ENCODE peak calls at places on chromosomes 6 and 20, in nine cellular contexts. K is heart right ventricle; W is CD8-positive, alpha-beta T cell; U is stomach; A is endothelial cell; Z is AG04450; N is RWPE1; F is AG09309; H is GM20000. V is an unnamed sample.

GRCh38 chr6:149896491-149896890 is 1.4 kb downstream of the RAET1E start:
- DNase-seq in N (no peak), A (no peak), K (no peak), F (no peak), U (no peak), W (no peak), H (no peak), Z (no peak), V (no peak)

GRCh38 chr6:4383910-4384637 is 248.7 kb upstream of the ECI2 start:
- DNase-seq in F (no peak), N (no peak), A (no peak), U (no peak), H (no peak), Z (no peak), K (no peak), W (no peak), V (no peak)

GRCh38 chr6:150599199-150600002 is at the start of gene PLEKHG1:
- DNase-seq in H (peak), N (peak), W (peak), Z (no peak), K (peak), F (no peak), U (peak), A (peak), V (peak)

GRCh38 chr20:11453430-11453829 is 464.3 kb upstream of the BTBD3 start:
- DNase-seq in A (no peak), W (no peak), F (no peak), Z (no peak), K (no peak), N (peak), U (no peak), H (no peak), V (no peak)

GRCh38 chr6:79630883-79631799 is at the start of gene SH3BGRL2:
- DNase-seq in W (no peak), F (no peak), U (peak), A (peak), K (peak), H (peak), Z (peak), N (peak), V (peak)

GRCh38 chr6:26170951-26171841 is 84.0 kb downstream of the HFE start:
- DNase-seq in W (no peak), U (no peak), K (no peak), H (no peak), A (no peak), Z (no peak), F (no peak), N (no peak), V (no peak)

GRCh38 chr6:125888989-125889656 is 67.4 kb upstream of the HINT3 start:
- DNase-seq in U (no peak), W (no peak), K (no peak), N (no peak), F (no peak), A (peak), Z (no peak), H (peak), V (no peak)

GRCh38 chr6:19356692-19357091 is 480.5 kb upstream of the ID4 start:
- DNase-seq in N (no peak), U (no peak), W (no peak), A (no peak), K (no peak), Z (no peak), F (peak), H (no peak), V (no peak)

GRCh38 chr6:95091823-95092436 is 485.4 kb upstream of the MANEA start:
- DNase-seq in N (peak), A (no peak), H (peak), K (no peak), F (peak), W (no peak), U (no peak), Z (peak), V (no peak)

GRCh38 chr6:170102582-170103481 is 188.0 kb downstream of the DLL1 start:
- DNase-seq in U (peak), W (no peak), F (no peak), K (no peak), Z (no peak), A (peak), N (no peak), H (no peak), V (peak)

GRCh38 chr6:126826315-126826714 is 292.2 kb upstream of the RSPO3 start:
- DNase-seq in Z (no peak), F (no peak), W (no peak), A (no peak), K (no peak), H (no peak), N (no peak), U (no peak), V (no peak)

GRCh38 chr20:38290829-38291581 is 13.0 kb upstream of the BPI start:
- DNase-seq in H (no peak), A (peak), W (no peak), N (peak), Z (peak), U (no peak), K (peak), F (peak), V (peak)

GRCh38 chr6:76516924-76517323 is 444.5 kb upstream of the IMPG1 start:
- DNase-seq in F (no peak), H (no peak), A (no peak), W (no peak), N (no peak), K (no peak), U (no peak), Z (no peak), V (no peak)

GRCh38 chr6:156175971-156176421 is 601.2 kb upstream of the ARID1B start:
- DNase-seq in A (peak), U (peak), Z (no peak), W (no peak), F (no peak), K (peak), H (no peak), N (no peak), V (no peak)

GRCh38 chr6:81105998-81106397 is 646.5 kb downstream of the TENT5A start:
- DNase-seq in F (no peak), U (no peak), N (no peak), K (no peak), A (no peak), W (no peak), H (no peak), Z (no peak), V (no peak)

GRCh38 chr6:113488812-113489685 is 368.1 kb upstream of the MARCKS start:
- DNase-seq in A (no peak), K (no peak), H (no peak), W (no peak), F (no peak), Z (no peak), N (no peak), U (no peak), V (no peak)
- TF ChIP-seq CTCF in A (no peak), K (no peak), H (no peak), W (no peak), F (no peak), Z (no peak), N (no peak), U (no peak), V (no peak)

GRCh38 chr6:132959927-132960326 is 145.6 kb downstream of the RPS12 start:
- DNase-seq in F (no peak), U (no peak), A (no peak), W (no peak), N (no peak), K (no peak), H (no peak), Z (no peak), V (no peak)

GRCh38 chr6:132960720-132961119 is 146.4 kb downstream of the RPS12 start:
- DNase-seq in A (no peak), W (no peak), U (no peak), K (no peak), F (no peak), Z (no peak), N (peak), H (no peak), V (no peak)

GRCh38 chr6:132962936-132963579 is 148.7 kb downstream of the RPS12 start:
- DNase-seq in U (peak), A (peak), Z (no peak), F (peak), N (peak), K (peak), H (peak), W (peak), V (peak)

GRCh38 chr6:132961122-132961521 is 146.8 kb downstream of the RPS12 start:
- DNase-seq in A (no peak), F (peak), W (no peak), U (no peak), Z (peak), H (no peak), N (peak), K (no peak), V (no peak)

GRCh38 chr6:132961610-132962009 is 147.2 kb downstream of the RPS12 start:
- DNase-seq in K (no peak), N (no peak), U (no peak), H (peak), F (no peak), Z (no peak), W (no peak), A (no peak), V (no peak)
- TF ChIP-seq CTCF in K (no peak), N (no peak), U (no peak), H (peak), F (no peak), Z (peak), W (no peak), A (peak), V (peak)

GRCh38 chr6:158630944-158631616 is 13.5 kb downstream of the DYNLT1 start:
- DNase-seq in W (no peak), N (no peak), H (no peak), A (no peak), K (no peak), Z (no peak), F (no peak), U (peak), V (no peak)

GRCh38 chr6:158627168-158627939 is 17.2 kb downstream of the DYNLT1 start:
- DNase-seq in F (no peak), W (no peak), N (no peak), U (peak), H (no peak), K (no peak), A (no peak), Z (no peak), V (peak)

GRCh38 chr6:158627940-158628211 is 16.7 kb downstream of the DYNLT1 start:
- DNase-seq in Z (no peak), N (no peak), W (no peak), F (no peak), H (no peak), A (no peak), K (no peak), U (no peak), V (no peak)

GRCh38 chr6:158628542-158628941 is 16.0 kb downstream of the DYNLT1 start:
- DNase-seq in F (no peak), H (no peak), N (no peak), W (no peak), U (peak), A (no peak), Z (no peak), K (no peak), V (no peak)

DNA sequence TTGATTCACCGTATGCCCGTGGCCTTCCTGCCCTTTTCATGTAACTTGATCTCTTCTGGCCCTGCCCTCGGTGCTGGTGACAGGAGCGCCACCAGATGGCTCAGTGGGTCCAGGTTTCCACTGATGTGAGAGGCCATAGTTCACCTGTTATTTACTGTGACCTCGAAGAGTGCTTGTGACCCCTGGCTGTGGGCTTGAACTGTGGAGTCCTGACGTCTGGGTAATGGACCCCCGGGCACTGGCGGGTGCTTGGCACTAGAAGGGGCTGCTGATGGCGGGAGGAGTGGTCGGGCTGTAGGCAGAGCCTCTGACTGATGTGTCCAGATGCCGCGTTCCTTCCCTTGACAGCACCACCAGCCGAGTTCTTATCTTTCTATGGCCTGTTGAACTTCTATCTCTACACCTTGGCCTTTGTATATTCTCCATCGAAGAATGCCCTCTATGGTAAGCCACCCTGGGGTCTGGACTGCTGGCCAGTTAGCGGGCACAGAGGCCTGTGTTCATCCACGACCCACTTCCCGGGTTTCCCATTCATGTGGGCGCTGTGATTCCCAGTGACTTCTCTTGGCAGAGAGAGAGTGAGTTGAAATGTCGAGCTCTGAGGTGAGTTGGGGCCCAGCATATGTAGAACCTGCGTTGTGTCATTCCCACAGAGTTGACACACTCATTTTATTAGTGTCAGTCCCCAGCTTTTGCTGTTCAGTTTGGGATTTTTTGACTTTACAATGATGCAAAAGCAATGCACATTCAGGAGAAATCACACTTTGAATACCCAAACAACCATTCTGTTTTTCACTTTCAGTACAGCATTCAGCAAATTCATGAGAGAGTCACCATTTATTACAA is 14.9 kb downstream of the DYNLT1 start:
- DNase-seq in A (no peak), W (no peak), U (peak), Z (no peak), F (no peak), H (no peak), N (no peak), K (no peak), V (peak)
- TF ChIP-seq CTCF in A (no peak), W (peak), U (no peak), Z (no peak), F (no peak), H (no peak), N (no peak), K (peak), V (peak)

GRCh38 chr6:23415819-23416427 is 710.1 kb upstream of the NRSN1 start:
- DNase-seq in F (no peak), U (no peak), H (no peak), Z (no peak), N (no peak), K (no peak), W (no peak), A (no peak), V (no peak)

GRCh38 chr6:23414922-23415321 is 711.1 kb upstream of the NRSN1 start:
- DNase-seq in Z (no peak), W (no peak), N (no peak), U (no peak), H (no peak), F (no peak), A (no peak), K (no peak), V (no peak)

GRCh38 chr6:23413327-23414203 is 712.5 kb upstream of the NRSN1 start:
- DNase-seq in Z (peak), W (no peak), F (no peak), U (no peak), N (no peak), H (no peak), K (no peak), A (no peak), V (no peak)

GRCh38 chr6:23412770-23413169 is 713.2 kb upstream of the NRSN1 start:
- DNase-seq in Z (no peak), H (no peak), F (no peak), N (no peak), U (no peak), A (no peak), W (no peak), K (no peak), V (no peak)

GRCh38 chr6:23414204-23414501 is 711.9 kb upstream of the NRSN1 start:
- DNase-seq in N (no peak), W (no peak), F (peak), A (no peak), Z (peak), K (peak), H (peak), U (no peak), V (no peak)
- TF ChIP-seq CTCF in N (peak), W (no peak), F (peak), A (peak), Z (peak), K (peak), H (no peak), U (no peak), V (peak)

GRCh38 chr20:4684837-4685413 is 36.8 kb upstream of the PRND start:
- DNase-seq in W (no peak), N (no peak), H (no peak), U (no peak), A (no peak), F (no peak), K (no peak), Z (peak), V (no peak)
- TF ChIP-seq CTCF in W (no peak), N (no peak), H (no peak), U (no peak), A (no peak), F (no peak), K (no peak), Z (peak), V (no peak)

DNA sequence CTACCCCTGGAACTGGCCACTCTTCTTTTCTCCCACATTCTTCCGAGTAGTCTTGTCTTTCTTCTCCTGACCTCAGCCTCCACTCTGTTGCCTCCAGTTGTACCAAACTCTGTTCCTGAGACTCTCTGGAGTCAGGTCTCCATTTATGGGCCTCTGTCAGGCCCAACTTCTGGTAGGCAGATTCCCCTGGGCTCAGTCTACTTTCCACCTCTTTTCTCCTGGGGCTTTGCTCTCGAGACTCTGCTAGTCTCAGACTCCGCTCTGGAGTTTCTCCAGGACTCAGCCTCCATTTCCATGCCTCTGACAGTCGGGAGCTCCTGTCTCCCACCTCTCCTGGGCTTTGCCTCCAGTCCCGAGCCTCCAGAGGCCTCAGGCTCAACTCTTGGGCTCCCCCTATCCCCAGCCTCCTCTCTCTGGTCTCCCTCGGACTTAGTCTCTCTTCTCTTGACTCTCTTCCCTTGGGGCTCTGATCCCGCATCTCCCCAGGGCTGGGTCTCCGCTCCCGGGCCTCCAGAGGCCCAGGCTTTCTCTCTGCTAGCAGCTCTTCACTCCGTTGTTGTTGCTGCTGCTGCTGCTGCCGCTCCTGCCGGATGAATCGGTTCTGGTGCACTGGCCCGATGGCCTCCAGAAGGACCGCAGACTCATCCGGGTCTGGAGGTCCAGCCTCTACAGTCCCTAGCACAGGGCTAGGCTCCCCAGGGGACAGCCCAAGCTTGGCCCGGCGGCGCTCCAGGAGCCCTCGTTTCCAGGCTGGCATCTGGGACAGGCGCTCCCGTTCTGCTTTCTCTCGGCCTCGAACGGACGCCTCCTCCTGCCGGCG is 1.1 kb downstream of the PPP1R18 start:
- DNase-seq in A (peak), W (no peak), F (no peak), U (no peak), N (no peak), H (no peak), K (no peak), Z (no peak), V (peak)
- TF ChIP-seq CTCF in A (no peak), W (no peak), F (peak), U (no peak), N (peak), H (peak), K (peak), Z (peak), V (peak)

DNA sequence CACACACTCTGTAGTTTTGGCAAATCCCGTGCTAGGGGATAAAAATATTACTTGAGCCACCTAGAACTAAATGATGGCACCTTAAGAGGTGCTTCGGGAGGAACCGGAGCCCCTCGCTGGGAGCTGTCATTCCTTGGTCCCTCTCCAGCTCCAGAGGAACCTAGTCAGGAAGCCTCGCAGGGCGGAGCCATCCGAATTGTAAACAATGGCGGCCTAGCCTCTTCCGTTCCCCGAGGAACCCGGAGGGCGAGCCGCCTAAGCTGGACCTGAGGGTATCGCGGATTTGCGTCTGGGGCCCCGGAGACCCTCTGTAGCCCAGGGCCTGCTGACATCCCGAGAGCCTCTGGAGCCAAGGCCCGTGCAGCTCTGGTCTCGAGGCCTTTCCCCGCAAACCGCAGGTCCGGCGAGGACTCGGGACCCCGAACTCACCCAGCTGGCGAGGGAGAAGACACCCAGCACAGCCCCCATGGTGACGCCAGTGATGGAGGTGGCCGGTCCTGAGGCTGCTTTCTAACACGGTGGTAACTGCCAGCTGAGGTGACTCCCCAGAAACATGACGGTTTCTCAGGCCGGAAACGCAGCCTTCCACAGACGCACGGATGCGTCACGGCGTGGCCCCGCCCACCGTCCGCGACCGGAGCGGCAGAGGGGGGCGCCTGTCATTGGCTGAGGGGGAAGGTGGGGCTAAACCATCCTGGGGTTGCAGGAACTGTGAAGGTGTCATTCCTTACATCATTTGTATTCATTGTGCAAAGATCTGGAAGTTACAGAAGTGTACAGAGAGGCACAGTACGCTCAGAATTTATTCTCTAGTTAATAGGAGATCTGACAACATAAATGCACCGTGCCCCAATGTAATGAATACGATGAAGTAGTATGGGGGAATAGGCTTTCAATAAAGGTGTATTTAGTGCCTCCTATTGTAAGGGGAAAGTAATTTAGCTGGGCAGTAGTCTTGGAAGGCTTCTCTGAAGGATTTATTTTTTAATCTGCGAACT is at the start of gene SERINC3:
- DNase-seq in U (peak), N (peak), Z (peak), H (peak), F (peak), W (peak), A (peak), K (peak), V (peak)
- TF ChIP-seq CTCF in U (no peak), N (peak), Z (peak), H (no peak), F (no peak), W (no peak), A (no peak), K (peak), V (no peak)

DNA sequence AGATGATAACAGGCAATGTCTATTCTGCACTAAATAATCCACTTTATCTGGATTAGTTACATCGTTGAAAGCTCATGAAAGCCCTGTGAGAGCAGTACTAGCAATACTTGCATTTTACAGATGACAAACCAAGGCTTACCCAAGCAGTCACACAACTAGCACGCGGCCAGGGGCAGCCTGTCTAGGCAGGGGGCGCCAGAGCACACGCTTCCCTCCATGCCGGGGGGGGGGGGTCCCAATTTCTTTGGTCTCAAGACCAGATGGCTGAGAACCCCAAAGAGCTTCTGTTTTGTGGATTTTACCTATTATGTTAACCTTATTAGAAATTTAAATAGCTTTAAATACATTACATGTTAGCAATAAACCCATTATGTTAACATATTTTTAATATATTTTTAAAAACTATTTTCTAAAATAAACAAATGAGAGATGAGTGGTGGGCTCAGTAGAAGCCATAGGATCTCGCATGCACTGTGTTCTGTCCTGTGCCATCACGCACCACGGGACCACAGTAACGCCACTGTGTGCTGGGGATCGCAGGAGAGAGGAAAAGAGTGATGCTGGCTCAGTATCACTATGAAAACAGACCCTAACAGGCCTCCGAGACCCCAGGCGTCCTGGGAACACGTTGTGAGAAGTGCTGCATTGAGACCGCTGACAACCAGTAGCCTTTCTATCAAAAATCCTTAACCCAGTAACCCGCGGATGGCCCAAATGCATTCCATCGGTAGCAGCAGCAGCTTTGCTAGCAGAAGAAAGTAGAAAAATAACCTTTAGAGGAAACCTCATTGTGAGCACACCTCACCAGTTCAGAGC is 5.3 kb upstream of the PRR18 start:
- DNase-seq in Z (no peak), N (peak), W (peak), U (peak), A (peak), F (peak), K (no peak), H (peak), V (peak)
- TF ChIP-seq CTCF in Z (peak), N (peak), W (peak), U (peak), A (peak), F (peak), K (peak), H (peak), V (peak)

V was measured in right lobe of liver.